ENCODE peak calls at places on chromosomes 13 and 19, in six cellular contexts. I, B, L, F, T and O are unnamed samples.

GRCh38 chr19:4453232-4454179 is 4.1 kb downstream of the UBXN6 start:
- DNase-seq in I (no peak), B (no peak), L (no peak), F (no peak), T (no peak), O (no peak)

GRCh38 chr19:51242881-51243280 is 8.0 kb upstream of the SIGLECL1 start:
- DNase-seq in I (no peak), B (no peak), L (no peak), F (no peak), T (no peak), O (no peak)

GRCh38 chr13:106277483-106278154 is 257.8 kb downstream of the EFNB2 start:
- DNase-seq in I (no peak), B (no peak), L (no peak), F (no peak), T (no peak), O (no peak)

GRCh38 chr13:31885994-31886393 is 145.6 kb upstream of the FRY start:
- DNase-seq in I (no peak), B (no peak), L (peak), F (no peak), T (no peak), O (no peak)

GRCh38 chr19:29483641-29483920 is 42.2 kb upstream of the VSTM2B start:
- DNase-seq in I (no peak), B (peak), L (no peak), F (no peak), T (no peak), O (no peak)

GRCh38 chr13:93862259-93862658 is 617.2 kb downstream of the DCT start:
- DNase-seq in I (no peak), B (no peak), L (no peak), F (no peak), T (no peak), O (no peak)

GRCh38 chr13:34351134-34351533 is 533.2 kb downstream of the RFC3 start:
- DNase-seq in I (no peak), B (no peak), L (no peak), F (no peak), T (no peak), O (no peak)

GRCh38 chr13:59861676-59862075 is 302.1 kb downstream of the DIAPH3 start:
- DNase-seq in I (no peak), B (no peak), L (no peak), F (no peak), T (no peak), O (no peak)

GRCh38 chr19:41925208-41926003 is 2.8 kb downstream of the ERFL start:
- DNase-seq in I (no peak), B (no peak), L (no peak), F (no peak), T (no peak), O (no peak)

GRCh38 chr13:66657165-66657895 is 572.8 kb downstream of the PCDH9 start:
- DNase-seq in I (peak), B (peak), L (peak), F (no peak), T (peak), O (peak)

GRCh38 chr19:6012416-6013170 is 34.7 kb upstream of the RANBP3 start:
- DNase-seq in I (no peak), B (no peak), L (no peak), F (no peak), T (no peak), O (no peak)
- H3K27ac ChIP-seq in I (no peak), B (no peak), L (no peak), F (no peak), T (no peak), O (no peak)

DNA sequence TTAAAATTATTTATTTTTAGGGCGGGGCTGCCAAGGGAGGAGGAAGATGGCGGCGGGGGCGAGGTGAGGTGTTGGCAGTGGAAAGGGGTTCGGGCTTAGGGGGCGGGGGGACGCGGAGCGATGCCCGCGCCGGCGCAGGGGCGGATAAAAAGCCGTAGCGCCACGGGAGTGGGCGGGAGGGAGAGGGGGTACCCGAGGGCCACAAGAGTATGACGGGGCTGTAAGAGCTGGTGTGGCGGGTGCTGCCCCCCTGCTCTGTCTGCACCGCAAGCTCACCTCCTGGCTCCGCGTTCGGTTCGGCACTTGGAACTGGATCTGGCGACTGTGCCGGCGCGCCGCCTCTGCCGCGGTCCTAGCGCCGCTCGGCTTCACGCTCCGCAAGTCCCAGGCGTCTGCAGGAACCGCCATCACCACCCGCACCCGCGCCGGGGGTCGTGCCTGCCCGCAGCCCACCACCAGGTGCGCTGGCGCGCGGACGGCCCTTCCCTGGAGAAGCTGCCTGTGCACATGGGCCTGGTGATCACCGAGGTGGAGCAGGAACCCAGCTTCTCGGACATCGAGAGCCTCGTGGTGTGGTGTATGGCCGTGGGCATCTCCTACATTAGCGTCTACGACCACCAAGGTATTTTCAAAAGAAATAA is 265.2 kb upstream of the SGCG start:
- DNase-seq in I (peak), B (no peak), L (peak), F (no peak), T (no peak), O (peak)
- TF ChIP-seq CTCF in I (peak), B (no peak), L (no peak), F (no peak), T (no peak), O (no peak)

GRCh38 chr13:47144782-47145181 is 247.9 kb upstream of the HTR2A start:
- DNase-seq in I (no peak), B (no peak), L (no peak), F (no peak), T (no peak), O (no peak)

GRCh38 chr13:47147784-47148062 is 250.9 kb upstream of the HTR2A start:
- DNase-seq in I (no peak), B (no peak), L (no peak), F (no peak), T (no peak), O (no peak)

GRCh38 chr13:47148543-47148942 is 251.7 kb upstream of the HTR2A start:
- DNase-seq in I (no peak), B (no peak), L (no peak), F (no peak), T (no peak), O (no peak)

GRCh38 chr13:47146136-47146535 is 249.3 kb upstream of the HTR2A start:
- DNase-seq in I (no peak), B (no peak), L (no peak), F (no peak), T (no peak), O (no peak)

GRCh38 chr13:47146991-47147783 is 250.3 kb upstream of the HTR2A start:
- DNase-seq in I (no peak), B (no peak), L (no peak), F (no peak), T (no peak), O (no peak)
- H3K4me3 ChIP-seq in I (no peak), B (no peak), L (no peak), F (no peak), T (no peak), O (no peak)

DNA sequence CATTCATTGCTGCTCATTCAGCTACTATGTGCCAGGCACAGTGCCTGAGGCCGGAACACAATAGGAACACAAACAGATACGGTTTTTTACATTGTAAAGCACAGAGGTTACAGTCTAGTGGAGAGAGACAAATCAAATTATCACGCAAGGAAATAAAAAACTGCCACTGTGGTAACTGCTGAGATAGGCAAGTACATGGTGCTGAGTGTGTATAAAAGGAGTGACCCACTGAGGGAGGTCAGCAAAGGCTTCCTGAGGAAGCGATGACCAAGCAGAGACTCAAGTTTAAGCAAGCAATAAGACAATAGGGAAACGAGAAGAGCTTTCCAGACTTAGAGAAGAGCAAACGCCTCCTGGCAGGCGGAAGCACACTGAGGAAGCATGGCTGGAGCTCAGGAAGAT is 56.4 kb downstream of the NUFIP1 start:
- DNase-seq in I (no peak), B (no peak), L (no peak), F (no peak), T (no peak), O (no peak)
- H3K27ac ChIP-seq in I (no peak), B (peak), L (no peak), F (peak), T (peak), O (no peak)

DNA sequence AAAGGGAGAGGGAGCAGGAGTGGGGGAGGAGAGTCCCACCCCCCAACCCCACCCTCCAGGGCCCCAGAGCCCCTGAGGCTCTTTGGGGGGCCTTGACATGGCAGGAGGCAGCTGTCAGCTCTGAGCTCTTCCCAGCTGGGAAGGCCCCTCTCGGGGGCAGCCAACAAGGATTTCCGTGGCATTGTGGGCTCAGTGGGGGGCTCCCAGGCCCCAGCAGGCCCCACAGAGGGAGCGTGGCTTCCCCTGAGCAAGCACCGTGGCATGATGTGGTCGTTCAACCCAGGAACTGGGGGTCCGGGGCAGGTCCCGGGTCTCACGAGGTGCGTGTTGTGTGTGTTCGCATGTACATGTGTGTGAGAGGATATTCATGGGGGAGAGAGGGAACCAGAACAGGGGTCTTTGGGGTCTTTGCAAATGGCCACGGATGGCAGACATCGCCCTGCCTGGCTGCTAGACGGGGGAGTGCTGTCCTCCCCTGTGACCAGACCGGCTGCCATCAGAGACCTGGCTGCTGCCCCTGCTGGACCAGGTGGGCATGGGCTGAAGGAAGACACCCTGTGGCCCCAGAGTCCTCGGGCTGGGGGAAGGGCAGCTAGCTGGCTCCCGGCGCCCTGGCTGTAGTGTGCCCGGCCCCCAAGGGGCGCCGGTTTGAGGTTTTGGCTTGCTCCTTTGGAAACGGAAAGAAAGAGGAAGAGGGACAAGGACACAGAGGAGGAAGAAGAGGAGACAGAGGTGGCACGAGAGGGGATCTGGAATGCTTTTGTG is 3.7 kb upstream of the AKAP8L start:
- DNase-seq in I (no peak), B (no peak), L (no peak), F (no peak), T (no peak), O (no peak)
- TF ChIP-seq CTCF in I (no peak), B (no peak), L (no peak), F (no peak), T (no peak), O (no peak)

DNA sequence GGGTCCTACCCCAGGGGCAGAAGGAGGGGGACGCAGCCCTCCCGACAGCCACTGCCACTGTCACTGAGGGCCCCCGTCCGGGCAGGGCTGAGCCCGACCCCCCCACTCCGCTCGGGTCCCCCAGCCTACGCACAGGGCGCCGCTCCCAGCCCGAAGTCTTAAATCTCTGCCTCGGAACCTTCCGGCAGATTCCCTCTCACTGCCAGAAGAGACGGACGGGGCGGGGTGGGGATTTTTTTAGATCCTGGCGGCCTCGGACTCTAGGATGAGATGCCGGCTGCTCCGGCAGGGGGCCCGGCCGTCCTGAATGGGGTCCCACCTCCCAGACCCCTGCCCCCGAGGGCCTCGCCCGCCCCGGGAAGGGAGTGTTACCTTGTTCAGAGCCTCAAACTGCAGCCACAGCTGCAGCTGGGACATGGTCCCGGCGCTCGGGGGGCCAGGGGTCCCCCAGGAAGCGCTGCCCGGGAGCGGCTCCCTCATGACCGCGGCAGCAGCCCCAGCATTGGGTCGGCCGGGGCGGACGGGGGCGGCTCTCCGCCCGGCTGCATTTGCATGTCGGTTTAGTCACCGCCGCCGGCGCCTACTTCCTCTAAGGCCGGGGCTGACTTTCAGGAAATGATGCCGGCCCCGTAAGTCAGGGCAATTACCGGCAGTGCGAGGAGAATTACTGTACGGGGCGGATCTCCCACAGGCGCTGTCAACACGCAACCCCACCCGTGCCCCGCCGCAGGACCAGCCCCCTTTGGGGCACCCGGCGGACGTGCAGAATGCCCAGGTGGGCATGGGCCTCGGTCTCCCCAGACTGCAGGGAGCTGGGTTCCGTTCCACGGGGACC is 28.1 kb downstream of the GPX4 start:
- DNase-seq in I (peak), B (peak), L (peak), F (peak), T (peak), O (peak)
- H3K4me3 ChIP-seq in I (peak), B (peak), L (no peak), F (peak), T (peak), O (peak)